ENCODE peak calls at places on chromosome X, in ten cellular contexts. K is heart left ventricle, O is PC-9, M is RWPE2, B is ascending aorta, U is fibroblast of the aortic adventitia, D is HFF-Myc, Y is lower leg skin, L is dorsolateral prefrontal cortex, G is choroid plexus epithelial cell. A is an unnamed sample.

GRCh38 chrX:83108278-83108677 is 399.8 kb upstream of the POU3F4 start:
- DNase-seq in U (no peak), Y (no peak), G (no peak), D (no peak), L (no peak), O (no peak), B (no peak), M (no peak), K (no peak), A (no peak)

GRCh38 chrX:139691493-139691842 is 16.5 kb downstream of the MCF2 start:
- DNase-seq in O (no peak), D (no peak), G (peak), B (no peak), L (no peak), K (no peak), Y (no peak), M (no peak), U (peak), A (no peak)

GRCh38 chrX:153645921-153646481 is 1.0 kb upstream of the DUSP9 start:
- DNase-seq in G (no peak), Y (no peak), L (no peak), U (no peak), D (no peak), O (peak), M (peak), K (no peak), B (no peak), A (no peak)

GRCh38 chrX:22742174-22742573 is 257.6 kb upstream of the DDX53 start:
- DNase-seq in Y (no peak), D (peak), K (no peak), O (no peak), G (peak), B (no peak), M (no peak), U (peak), L (no peak), A (no peak)

GRCh38 chrX:132022863-132023116 is 312 bp upstream of the STK26 start:
- DNase-seq in K (peak), M (no peak), B (no peak), G (peak), L (no peak), D (no peak), O (no peak), Y (no peak), U (no peak), A (no peak)

GRCh38 chrX:121975666-121976065 is 928.3 kb downstream of the GLUD2 start:
- DNase-seq in L (no peak), B (no peak), G (no peak), K (no peak), O (no peak), Y (no peak), D (no peak), U (peak), M (no peak), A (no peak)

GRCh38 chrX:69179380-69179911 is 14.2 kb upstream of the PJA1 start:
- DNase-seq in U (no peak), L (peak), K (no peak), G (no peak), O (no peak), B (no peak), D (no peak), M (no peak), Y (no peak), A (no peak)

GRCh38 chrX:56764153-56764974 is 35.3 kb downstream of the NBDY start:
- DNase-seq in B (no peak), D (peak), L (peak), Y (peak), O (peak), U (peak), K (no peak), G (peak), M (no peak), A (peak)

GRCh38 chrX:15382809-15383208 is 1.4 kb downstream of the VEGFD start:
- DNase-seq in K (no peak), G (no peak), B (no peak), O (no peak), D (no peak), U (no peak), L (no peak), Y (no peak), M (no peak), A (no peak)

GRCh38 chrX:136868283-136869055 is 12.1 kb downstream of the RBMX start:
- DNase-seq in Y (no peak), O (no peak), G (no peak), L (no peak), M (no peak), K (no peak), D (no peak), B (no peak), U (no peak), A (no peak)

GRCh38 chrX:70262952-70263567 is 3.1 kb upstream of the P2RY4 start:
- DNase-seq in U (peak), O (peak), D (peak), M (no peak), G (peak), K (no peak), B (no peak), L (peak), Y (peak), A (no peak)

GRCh38 chrX:16462912-16463311 is 187.0 kb upstream of the S100G start:
- DNase-seq in L (no peak), U (peak), G (no peak), M (no peak), D (no peak), B (no peak), O (no peak), Y (no peak), K (no peak), A (no peak)

GRCh38 chrX:45822124-45822523 is 621.4 kb upstream of the DIPK2B start:
- DNase-seq in M (no peak), O (no peak), L (no peak), U (no peak), K (no peak), D (no peak), G (no peak), Y (no peak), B (no peak), A (no peak)

GRCh38 chrX:137405449-137406140 is 160.3 kb upstream of the ZIC3 start:
- DNase-seq in M (no peak), Y (no peak), B (no peak), D (no peak), K (no peak), U (no peak), G (no peak), L (no peak), O (no peak), A (no peak)

GRCh38 chrX:152202886-152203285 is 64.5 kb upstream of the MAGEA10 start:
- DNase-seq in K (no peak), Y (no peak), B (no peak), U (no peak), M (no peak), O (no peak), G (no peak), D (no peak), L (no peak), A (no peak)

GRCh38 chrX:13248867-13249521 is 70.9 kb downstream of the ATXN3L start:
- DNase-seq in M (no peak), B (no peak), Y (peak), O (no peak), D (no peak), L (no peak), U (no peak), K (no peak), G (no peak), A (no peak)

GRCh38 chrX:144896323-144896722 is 351.0 kb upstream of the SPANXN1 start:
- DNase-seq in B (no peak), D (no peak), U (peak), M (no peak), O (no peak), Y (no peak), K (no peak), G (peak), L (no peak), A (no peak)

GRCh38 chrX:55640854-55641253 is 17.7 kb downstream of the FOXR2 start:
- DNase-seq in K (no peak), L (no peak), O (no peak), Y (no peak), G (no peak), D (no peak), M (no peak), B (no peak), U (no peak), A (no peak)

GRCh38 chrX:19747672-19748610 is 139.5 kb downstream of the SH3KBP1 start:
- DNase-seq in D (no peak), Y (no peak), G (no peak), B (no peak), L (no peak), K (peak), O (no peak), M (no peak), U (no peak), A (no peak)

GRCh38 chrX:19879742-19880378 is 7.5 kb downstream of the SH3KBP1 start:
- DNase-seq in D (no peak), K (no peak), M (no peak), B (no peak), U (no peak), L (no peak), O (no peak), Y (no peak), G (no peak), A (no peak)

GRCh38 chrX:117641913-117642656 is 474.5 kb downstream of the KLHL13 start:
- DNase-seq in M (no peak), O (no peak), Y (no peak), B (no peak), U (no peak), G (no peak), K (no peak), L (no peak), D (no peak), A (no peak)

GRCh38 chrX:48474127-48474526 is 1.9 kb upstream of the FTSJ1 start:
- DNase-seq in D (no peak), O (no peak), K (no peak), M (no peak), G (peak), U (no peak), B (no peak), L (no peak), Y (no peak), A (no peak)

GRCh38 chrX:48890934-48891401 is 6.6 kb downstream of the TIMM17B start:
- DNase-seq in G (no peak), U (no peak), Y (no peak), D (no peak), B (no peak), O (no peak), M (no peak), K (no peak), L (no peak), A (no peak)

GRCh38 chrX:154775611-154776349 is 13.1 kb downstream of the DKC1 start:
- DNase-seq in M (no peak), B (no peak), K (no peak), Y (no peak), U (no peak), G (peak), D (no peak), L (peak), O (no peak), A (no peak)

GRCh38 chrX:39936886-39937770 is 160.6 kb downstream of the BCOR start:
- DNase-seq in G (no peak), Y (no peak), D (no peak), K (no peak), M (no peak), U (no peak), O (no peak), B (no peak), L (no peak), A (no peak)

GRCh38 chrX:13669246-13669689 is 16.3 kb downstream of the TCEANC start:
- DNase-seq in M (peak), U (peak), O (peak), G (peak), L (no peak), K (peak), B (no peak), Y (peak), D (peak), A (peak)

GRCh38 chrX:1463581-1464281 is 11.0 kb upstream of the ASMTL start:
- DNase-seq in G (no peak), Y (no peak), D (no peak), U (no peak), L (no peak), B (no peak), M (peak), O (no peak), K (peak), A (peak)

GRCh38 chrX:154805696-154806091 is 409 bp upstream of the MPP1 start:
- DNase-seq in G (peak), L (no peak), Y (no peak), K (no peak), O (no peak), B (no peak), U (peak), M (no peak), D (no peak), A (no peak)

GRCh38 chrX:13432776-13433605 is 113.1 kb upstream of the ATXN3L start:
- DNase-seq in O (no peak), G (peak), U (peak), K (no peak), Y (no peak), B (no peak), D (peak), L (no peak), M (no peak), A (no peak)

GRCh38 chrX:142156567-142156966 is 48.5 kb downstream of the MAGEC2 start:
- DNase-seq in Y (no peak), K (no peak), G (no peak), L (no peak), U (no peak), M (no peak), O (no peak), D (no peak), B (no peak), A (no peak)

GRCh38 chrX:19772306-19772705 is 115.1 kb downstream of the SH3KBP1 start:
- DNase-seq in Y (no peak), G (peak), D (no peak), U (peak), B (no peak), K (no peak), M (no peak), O (no peak), L (no peak), A (no peak)

GRCh38 chrX:107628662-107629532 is 587 bp downstream of the PRPS1 start:
- DNase-seq in O (peak), G (peak), K (no peak), U (no peak), D (no peak), B (no peak), M (no peak), Y (peak), L (peak), A (peak)

GRCh38 chrX:77785400-77785745 is 643 bp downstream of the ATRX start:
- DNase-seq in D (no peak), M (no peak), Y (no peak), K (no peak), U (peak), G (peak), O (no peak), L (no peak), B (no peak), A (no peak)

GRCh38 chrX:15310117-15310516 is 5.3 kb downstream of the ASB11 start:
- DNase-seq in U (peak), K (no peak), L (no peak), D (no peak), Y (peak), O (peak), M (no peak), G (peak), B (no peak), A (peak)

GRCh38 chrX:70434352-70434866 is 10.2 kb upstream of the DLG3 start:
- DNase-seq in O (peak), B (peak), D (no peak), Y (peak), G (peak), M (peak), K (peak), U (peak), L (peak), A (peak)

GRCh38 chrX:4825550-4825949 is 1112.1 kb upstream of the PRKX start:
- DNase-seq in O (no peak), K (no peak), U (no peak), L (no peak), M (no peak), Y (peak), B (no peak), G (no peak), D (no peak), A (no peak)

GRCh38 chrX:71515039-71515398 is 17.9 kb upstream of the OGT start:
- DNase-seq in M (no peak), Y (no peak), O (no peak), U (peak), B (no peak), K (no peak), D (no peak), L (no peak), G (peak), A (no peak)

GRCh38 chrX:154714925-154715324 is 36.0 kb downstream of the GAB3 start:
- DNase-seq in M (no peak), B (no peak), K (no peak), U (peak), O (peak), Y (no peak), D (no peak), L (no peak), G (peak), A (no peak)

DNA sequence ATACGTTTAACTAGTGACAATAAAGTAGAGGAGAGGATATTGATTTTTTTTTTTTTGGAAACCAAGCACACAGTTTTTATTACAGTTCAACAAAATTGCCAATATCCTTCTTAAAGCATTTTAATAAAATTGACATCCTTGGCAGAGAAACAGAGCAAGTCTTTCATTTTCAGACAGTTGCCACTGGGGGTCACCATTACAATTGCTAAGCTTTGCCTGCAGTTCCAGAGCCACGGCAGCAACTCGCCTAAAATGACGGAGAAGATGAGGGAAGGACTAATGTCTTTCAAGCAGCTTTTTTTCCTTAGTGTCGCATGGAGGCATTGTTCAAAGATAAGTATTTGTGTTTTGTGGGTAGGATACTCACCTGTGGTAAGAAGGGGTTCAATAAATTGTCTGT is 507.8 kb upstream of the ARX start:
- DNase-seq in Y (no peak), U (peak), D (no peak), K (no peak), B (no peak), L (no peak), G (peak), O (peak), M (no peak), A (no peak)
- H3K4me3 ChIP-seq in Y (no peak), U (no peak), D (no peak), K (no peak), B (no peak), L (no peak), G (no peak), O (no peak), M (no peak), A (no peak)

GRCh38 chrX:102746134-102746584 is 25.6 kb downstream of the GPRASP3 start:
- DNase-seq in K (peak), U (peak), B (no peak), M (no peak), O (no peak), L (peak), D (no peak), Y (no peak), G (peak), A (no peak)
- H3K4me3 ChIP-seq in K (peak), U (peak), B (peak), M (peak), O (no peak), L (peak), D (peak), Y (peak), G (peak), A (peak)

GRCh38 chrX:47191806-47192401 is 1.7 kb upstream of the UBA1 start:
- DNase-seq in G (no peak), M (no peak), O (no peak), B (no peak), U (no peak), D (no peak), K (no peak), L (no peak), Y (no peak), A (no peak)
- H3K4me3 ChIP-seq in G (peak), M (peak), O (peak), B (peak), U (peak), D (peak), K (peak), L (no peak), Y (no peak), A (no peak)

DNA sequence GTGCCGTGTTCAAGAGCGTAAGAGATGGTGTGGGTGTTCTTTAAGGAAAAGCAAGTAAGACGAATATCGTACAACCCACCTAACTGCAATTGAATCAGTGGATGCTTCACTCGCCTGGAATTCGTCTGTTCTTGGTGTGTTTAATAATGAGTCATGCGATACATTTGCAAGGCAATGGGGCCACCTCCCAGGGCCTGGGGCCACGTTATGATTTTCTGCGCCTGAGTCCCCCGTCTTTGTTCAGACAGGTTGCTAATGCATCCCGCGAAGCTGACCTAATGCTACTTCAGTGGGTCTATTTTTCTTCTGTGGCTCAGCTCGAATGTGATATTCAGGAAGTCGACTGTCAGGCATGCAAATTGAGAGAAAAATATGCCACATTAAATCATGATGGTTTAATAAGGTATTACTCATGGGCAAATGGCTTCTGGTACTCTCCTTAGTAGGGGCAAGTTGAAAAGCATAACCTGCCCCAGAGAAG is 14.3 kb upstream of the MID1 start:
- DNase-seq in B (no peak), D (peak), L (no peak), K (no peak), Y (peak), M (peak), U (peak), G (peak), O (peak), A (no peak)
- H3K4me3 ChIP-seq in B (no peak), D (no peak), L (no peak), K (no peak), Y (no peak), M (no peak), U (no peak), G (peak), O (peak), A (no peak)

GRCh38 chrX:72621619-72622485 is 49.2 kb upstream of the HDAC8 start:
- DNase-seq in U (peak), O (no peak), L (no peak), D (no peak), M (no peak), Y (no peak), K (no peak), B (no peak), G (peak), A (no peak)

GRCh38 chrX:72624194-72624593 is 51.6 kb upstream of the HDAC8 start:
- DNase-seq in Y (no peak), G (no peak), L (no peak), U (no peak), M (no peak), D (no peak), B (no peak), O (no peak), K (no peak), A (no peak)

GRCh38 chrX:72621163-72621562 is 48.5 kb upstream of the HDAC8 start:
- DNase-seq in U (no peak), D (no peak), B (no peak), K (no peak), Y (no peak), M (no peak), G (no peak), L (no peak), O (no peak), A (no peak)

GRCh38 chrX:72620550-72621145 is 48.0 kb upstream of the HDAC8 start:
- DNase-seq in U (peak), D (peak), K (no peak), O (peak), B (peak), Y (peak), L (no peak), M (peak), G (peak), A (no peak)
- H3K4me3 ChIP-seq in U (no peak), D (no peak), K (no peak), O (peak), B (no peak), Y (no peak), L (no peak), M (no peak), G (peak), A (no peak)

DNA sequence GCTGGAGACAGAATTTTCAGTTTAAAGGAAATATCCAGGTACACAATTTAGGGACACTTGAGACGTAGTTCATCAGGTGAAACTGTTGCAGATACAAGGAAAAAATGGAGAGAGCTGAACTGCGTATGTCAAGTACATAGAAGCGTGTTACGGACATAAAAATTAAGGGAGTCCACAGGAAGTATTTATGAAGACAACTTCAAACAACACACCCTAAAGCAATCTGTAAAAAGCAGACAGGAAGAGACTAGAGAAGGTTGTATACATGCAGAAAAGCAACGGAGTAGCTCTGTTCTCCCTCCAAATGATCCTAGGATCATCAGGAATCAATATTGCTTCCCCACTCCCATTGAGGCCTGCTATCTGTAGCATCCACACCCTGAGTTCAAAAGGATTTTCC is 5.8 kb downstream of the CASK start:
- DNase-seq in B (no peak), Y (no peak), M (no peak), L (no peak), O (no peak), D (no peak), U (no peak), K (no peak), G (no peak), A (no peak)
- H3K4me3 ChIP-seq in B (no peak), Y (no peak), M (no peak), L (no peak), O (no peak), D (no peak), U (no peak), K (no peak), G (no peak), A (no peak)

DNA sequence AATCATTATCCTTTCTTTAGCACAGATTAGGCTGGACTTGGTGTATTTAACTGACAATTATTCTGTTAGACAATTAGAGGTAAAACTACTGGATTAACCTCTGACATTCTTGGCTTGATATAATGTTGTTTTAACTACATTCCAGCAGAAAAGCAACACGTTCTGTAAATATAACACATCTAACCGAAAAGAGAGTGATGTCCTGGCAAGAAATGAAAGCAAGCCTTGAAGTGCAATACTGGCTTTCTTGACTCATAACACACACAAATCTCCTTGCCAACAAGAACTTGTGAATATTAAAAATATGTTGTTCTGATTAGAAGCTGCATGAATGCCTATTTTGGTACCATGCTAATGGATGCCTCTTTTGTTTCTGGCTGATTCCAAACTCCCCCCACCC is 76.4 kb downstream of the EFHC2 start:
- DNase-seq in O (no peak), G (peak), M (no peak), B (no peak), L (no peak), U (peak), K (no peak), Y (no peak), D (no peak), A (no peak)
- H3K4me3 ChIP-seq in O (no peak), G (no peak), M (no peak), B (no peak), L (no peak), U (no peak), K (no peak), Y (no peak), D (no peak), A (no peak)